ENCODE peak calls at places on chromosomes 16 and 17, in nine cellular contexts. M is cardiac fibroblast; H is posterior vena cava; T is stomach; A is NCI-H1105; J is RPMI8226; Q is activated CD4-positive, alpha-beta T cell treated with anti-CD3 and anti-CD28 coated beads, Interleukin-2, amount 50 U/mL, for 1 hour; C is stimulated activated CD4-positive, alpha-beta T cell treated with anti-CD3 and anti-CD28 coated beads, TNF-alpha, amount 100 ng/mL, for 4 hours; U is anterior cingulate cortex. P is an unnamed sample.

GRCh38 chr17:63561819-63562218 is 11.5 kb downstream of the DCAF7 start:
- DNase-seq in M (no peak), H (no peak), T (no peak), A (no peak), J (no peak), Q (no peak), C (no peak), U (no peak), P (no peak)

GRCh38 chr17:13888043-13888442 is 181.3 kb upstream of the COX10 start:
- DNase-seq in M (peak; percentile 45), H (no peak), T (peak; percentile 36), A (peak; percentile 14), J (no peak), Q (no peak), C (no peak), U (no peak), P (no peak)

GRCh38 chr17:57751348-57751970 is 6.4 kb upstream of the CCDC182 start:
- DNase-seq in M (peak; percentile 26), H (no peak), T (no peak), A (no peak), J (no peak), Q (no peak), C (no peak), U (no peak), P (no peak)

GRCh38 chr16:12296406-12296805 is 319.9 kb downstream of the SNX29 start:
- DNase-seq in M (no peak), H (no peak), T (no peak), A (no peak), J (no peak), Q (no peak), C (no peak), U (no peak), P (no peak)

GRCh38 chr17:59328534-59329095 is 2.8 kb upstream of the YPEL2 start:
- DNase-seq in M (no peak), H (peak; percentile 31), T (no peak), A (no peak), J (peak; percentile 25), Q (no peak), C (no peak), U (no peak), P (no peak)

GRCh38 chr17:83032781-83033180 is 46.6 kb upstream of the METRNL start:
- DNase-seq in M (no peak), H (peak; percentile 53), T (peak; percentile 13), A (no peak), J (no peak), Q (no peak), C (no peak), U (no peak), P (no peak)

GRCh38 chr16:12350945-12351344 is 374.4 kb downstream of the SNX29 start:
- DNase-seq in M (no peak), H (no peak), T (no peak), A (no peak), J (no peak), Q (no peak), C (no peak), U (no peak), P (no peak)

GRCh38 chr17:41678907-41679739 is 9.6 kb upstream of the EIF1 start:
- DNase-seq in M (peak; percentile 68), H (no peak), T (no peak), A (no peak), J (peak; percentile 65), Q (peak; percentile 34), C (peak; percentile 45), U (no peak), P (no peak)

GRCh38 chr17:72972263-72972951 is 120.1 kb downstream of the SLC39A11 start:
- DNase-seq in M (no peak), H (no peak), T (no peak), A (no peak), J (no peak), Q (no peak), C (no peak), U (no peak), P (no peak)

GRCh38 chr17:75346906-75347305 is 57.7 kb upstream of the SLC25A19 start:
- DNase-seq in M (peak; percentile 46), H (no peak), T (no peak), A (no peak), J (no peak), Q (no peak), C (no peak), U (no peak), P (no peak)

GRCh38 chr17:67258836-67259468 is 14.0 kb upstream of the HELZ start:
- DNase-seq in M (no peak), H (no peak), T (no peak), A (no peak), J (no peak), Q (no peak), C (no peak), U (no peak), P (no peak)

GRCh38 chr16:2687531-2688308 is 5.4 kb downstream of the KCTD5 start:
- DNase-seq in M (no peak), H (no peak), T (no peak), A (no peak), J (no peak), Q (no peak), C (no peak), U (no peak), P (no peak)

GRCh38 chr17:37610971-37611370 is 1.8 kb upstream of the SYNRG start:
- DNase-seq in M (no peak), H (no peak), T (no peak), A (no peak), J (no peak), Q (no peak), C (no peak), U (no peak), P (no peak)

GRCh38 chr17:14575349-14575966 is 274.6 kb downstream of the HS3ST3B1 start:
- DNase-seq in M (no peak), H (no peak), T (no peak), A (no peak), J (no peak), Q (no peak), C (no peak), U (no peak), P (no peak)

GRCh38 chr16:35841632-35842031 is 2382.2 kb downstream of the TP53TG3F start:
- DNase-seq in M (no peak), H (no peak), T (no peak), A (no peak), J (peak; percentile 13), Q (no peak), C (no peak), U (no peak), P (no peak)

GRCh38 chr17:8518346-8518745 is 82.7 kb downstream of the NDEL1 start:
- DNase-seq in M (no peak), H (no peak), T (no peak), A (no peak), J (no peak), Q (no peak), C (no peak), U (no peak), P (no peak)

GRCh38 chr17:19263621-19264010 is 26.4 kb downstream of the EPN2 start:
- DNase-seq in M (no peak), H (no peak), T (no peak), A (no peak), J (no peak), Q (no peak), C (no peak), U (no peak), P (no peak)

GRCh38 chr17:58319181-58320162 is 9.1 kb downstream of the TSPOAP1 start:
- DNase-seq in M (no peak), H (peak; percentile 77), T (no peak), A (no peak), J (no peak), Q (no peak), C (no peak), U (no peak), P (no peak)

GRCh38 chr17:39753514-39754160 is 15.9 kb downstream of the GRB7 start:
- DNase-seq in M (no peak), H (peak; percentile 89), T (peak; percentile 67), A (peak; percentile 35), J (peak; percentile 71), Q (peak; percentile 64), C (no peak), U (no peak), P (peak; percentile 57)

GRCh38 chr17:59010026-59010425 is 96.7 kb downstream of the TRIM37 start:
- DNase-seq in M (no peak), H (no peak), T (no peak), A (no peak), J (no peak), Q (no peak), C (no peak), U (no peak), P (no peak)

GRCh38 chr16:5075637-5076036 is 4.0 kb downstream of the ALG1 start:
- DNase-seq in M (no peak), H (no peak), T (no peak), A (no peak), J (no peak), Q (no peak), C (no peak), U (no peak), P (no peak)

GRCh38 chr17:69723741-69724140 is 309.2 kb downstream of the MAP2K6 start:
- DNase-seq in M (no peak), H (no peak), T (no peak), A (no peak), J (no peak), Q (no peak), C (no peak), U (no peak), P (no peak)

GRCh38 chr16:3188925-3189825 is 1.2 kb downstream of the OR1F1 start:
- DNase-seq in M (peak; percentile 49), H (no peak), T (no peak), A (no peak), J (peak; percentile 73), Q (peak; percentile 24), C (no peak), U (no peak), P (peak; percentile 34)